ENCODE peak calls at places on chromosomes 11 and 22, in six cellular contexts. Y is GM23248, E is anterior cingulate cortex, L is AG04450, W is PC-3, P is cardiac septum. T is an unnamed sample.

GRCh38 chr22:47073101-47073500 is 310.7 kb downstream of the TBC1D22A start:
- DNase-seq in W (no peak), P (no peak), E (no peak), L (no peak), Y (no peak), T (no peak)

GRCh38 chr11:29310706-29311342 is 706.0 kb downstream of the KCNA4 start:
- DNase-seq in Y (peak), W (peak), L (no peak), P (no peak), E (no peak), T (no peak)

GRCh38 chr11:84437129-84438123 is 1151.3 kb upstream of the CCDC90B start:
- DNase-seq in L (no peak), W (peak), E (no peak), Y (peak), P (no peak), T (no peak)

GRCh38 chr11:125591659-125592304 is 870 bp upstream of the STT3A start:
- DNase-seq in P (no peak), L (no peak), E (peak), W (peak), Y (peak), T (no peak)

GRCh38 chr22:38871360-38872171 is 450 bp downstream of the CBX6 start:
- DNase-seq in P (peak), Y (peak), L (no peak), E (no peak), W (no peak), T (no peak)

GRCh38 chr22:23692598-23693291 is 1.9 kb downstream of the RGL4 start:
- DNase-seq in P (peak), Y (no peak), W (no peak), E (no peak), L (no peak), T (no peak)

GRCh38 chr22:22097727-22098228 is 115.2 kb upstream of the TOP3B start:
- DNase-seq in Y (no peak), W (no peak), L (no peak), E (no peak), P (no peak), T (no peak)

GRCh38 chr11:72579816-72580647 is 94.2 kb downstream of the PDE2A start:
- DNase-seq in P (peak), W (no peak), Y (no peak), E (no peak), L (no peak), T (no peak)

GRCh38 chr11:83051760-83052671 is 19.7 kb downstream of the RAB30 start:
- DNase-seq in L (peak), P (no peak), E (peak), W (peak), Y (peak), T (peak)

GRCh38 chr22:31206896-31207687 is 5.0 kb upstream of the LIMK2 start:
- DNase-seq in L (no peak), E (no peak), W (peak), Y (no peak), P (no peak), T (no peak)

GRCh38 chr11:117528061-117528780 is 200.6 kb downstream of the CEP164 start:
- DNase-seq in L (no peak), P (no peak), Y (no peak), W (no peak), E (no peak), T (no peak)

GRCh38 chr11:26730711-26731460 is 9.0 kb upstream of the SLC5A12 start:
- DNase-seq in E (no peak), P (no peak), W (no peak), L (no peak), Y (peak), T (no peak)

GRCh38 chr11:120952503-120953229 is 71.2 kb upstream of the TBCEL start:
- DNase-seq in E (peak), Y (peak), P (no peak), L (peak), W (peak), T (no peak)

GRCh38 chr11:134738581-134738980 is 326.5 kb upstream of the B3GAT1 start:
- DNase-seq in W (no peak), L (no peak), E (no peak), P (peak), Y (no peak), T (no peak)

GRCh38 chr11:2837096-2837601 is 48.4 kb downstream of the CDKN1C start:
- DNase-seq in L (no peak), P (peak), Y (peak), W (peak), E (no peak), T (no peak)

GRCh38 chr11:120068114-120068573 is 69.8 kb downstream of the TRIM29 start:
- DNase-seq in W (peak), L (peak), P (no peak), E (no peak), Y (peak), T (peak)

GRCh38 chr11:14973621-14974020 is 1.5 kb upstream of the CALCA start:
- DNase-seq in E (no peak), W (no peak), L (no peak), P (no peak), Y (peak), T (no peak)

GRCh38 chr11:95832763-95833162 is 42.5 kb downstream of the CEP57 start:
- DNase-seq in L (peak), W (peak), E (no peak), Y (peak), P (no peak), T (no peak)

GRCh38 chr11:46896719-46897406 is 21.5 kb downstream of the LRP4 start:
- DNase-seq in P (no peak), L (no peak), W (peak), Y (peak), E (no peak), T (no peak)

GRCh38 chr11:2178906-2179494 is 7.4 kb upstream of the TH start:
- DNase-seq in W (peak), Y (peak), E (no peak), L (no peak), P (no peak), T (no peak)

GRCh38 chr11:96341237-96342130 is 1.5 kb downstream of the MAML2 start:
- DNase-seq in P (peak), L (no peak), W (peak), E (peak), Y (peak), T (no peak)

GRCh38 chr11:122690292-122690691 is 34.8 kb downstream of the UBASH3B start:
- DNase-seq in P (no peak), L (no peak), W (no peak), Y (no peak), E (no peak), T (no peak)

GRCh38 chr11:70746351-70746750 is 348.0 kb downstream of the CTTN start:
- DNase-seq in Y (no peak), L (no peak), W (no peak), E (no peak), P (no peak), T (no peak)

GRCh38 chr11:95229199-95230053 is 1.6 kb downstream of the SESN3 start:
- DNase-seq in W (no peak), P (no peak), Y (peak), L (no peak), E (no peak), T (no peak)

GRCh38 chr11:22192289-22192641 is 620 bp upstream of the ANO5 start:
- DNase-seq in W (no peak), L (no peak), Y (no peak), E (no peak), P (no peak), T (no peak)

GRCh38 chr11:123381817-123382554 is 48.1 kb upstream of the GRAMD1B start:
- DNase-seq in Y (no peak), P (no peak), L (no peak), W (no peak), E (no peak), T (no peak)

GRCh38 chr11:111308140-111308539 is 9.8 kb downstream of the POU2AF3 start:
- DNase-seq in P (no peak), W (no peak), E (no peak), L (no peak), Y (no peak), T (no peak)

GRCh38 chr11:3107608-3108182 is 50.5 kb upstream of the CARS1 start:
- DNase-seq in L (no peak), E (no peak), P (peak), Y (no peak), W (no peak), T (no peak)

GRCh38 chr11:85626496-85626895 is 648 bp downstream of the DLG2 start:
- DNase-seq in P (no peak), Y (peak), W (peak), E (no peak), L (no peak), T (no peak)

GRCh38 chr11:104254347-104254746 is 90.4 kb upstream of the PDGFD start:
- DNase-seq in P (no peak), E (no peak), Y (peak), W (peak), L (no peak), T (no peak)

GRCh38 chr11:117834068-117834810 is 9.7 kb upstream of the FXYD2 start:
- DNase-seq in E (no peak), P (peak), L (no peak), W (no peak), Y (no peak), T (no peak)

GRCh38 chr11:61917357-61918109 is at the start of gene RAB3IL1:
- DNase-seq in P (peak), W (peak), L (no peak), E (peak), Y (peak), T (no peak)

GRCh38 chr11:12219732-12220131 is 109.3 kb downstream of the MICAL2 start:
- DNase-seq in L (no peak), E (no peak), P (no peak), Y (no peak), W (no peak), T (no peak)

GRCh38 chr11:69906453-69906907 is 87.3 kb upstream of the FGF3 start:
- DNase-seq in Y (no peak), P (no peak), W (peak), L (no peak), E (no peak), T (no peak)

GRCh38 chr11:78417175-78417887 is at the start of gene GAB2:
- DNase-seq in W (peak), P (no peak), Y (no peak), L (no peak), E (no peak), T (no peak)

GRCh38 chr11:98711011-98711410 is 309.7 kb upstream of the CNTN5 start:
- DNase-seq in P (no peak), Y (no peak), E (no peak), L (no peak), W (no peak), T (no peak)

GRCh38 chr11:3155691-3156258 is 9.3 kb downstream of the OSBPL5 start:
- DNase-seq in L (no peak), E (no peak), P (no peak), W (no peak), Y (peak), T (peak)

GRCh38 chr11:78606667-78607066 is 32.0 kb upstream of the NARS2 start:
- DNase-seq in L (no peak), E (no peak), P (no peak), Y (no peak), W (peak), T (no peak)

T was measured in BJ.